ENCODE peak calls at places on chromosomes 2 and 18, in eight cellular contexts. E, Z, U, C, L, X, T and G are unnamed samples.

GRCh38 chr18:13407484-13407883 is 188.9 kb downstream of the LDLRAD4 start:
- DNase-seq in Z (no peak), C (no peak), X (peak), L (no peak), T (no peak), U (no peak), E (no peak), G (no peak)

GRCh38 chr2:218027426-218028188 is 24.8 kb upstream of the TNS1 start:
- DNase-seq in T (no peak), Z (peak), L (no peak), X (no peak), E (no peak), U (no peak), C (no peak), G (no peak)

GRCh38 chr18:24514439-24514838 is 54.0 kb downstream of the HRH4 start:
- DNase-seq in L (peak), U (peak), C (peak), E (peak), T (peak), X (no peak), Z (no peak), G (no peak)

GRCh38 chr2:208256192-208256782 is 1.4 kb upstream of the IDH1 start:
- DNase-seq in E (no peak), X (peak), L (peak), U (no peak), T (peak), Z (no peak), C (no peak), G (peak)

GRCh38 chr18:31125878-31126277 is 23.7 kb upstream of the DSC2 start:
- DNase-seq in L (no peak), Z (no peak), U (no peak), C (no peak), E (no peak), X (no peak), T (no peak), G (no peak)

GRCh38 chr2:160168878-160169277 is 31.2 kb downstream of the ITGB6 start:
- DNase-seq in Z (no peak), X (no peak), C (no peak), U (no peak), E (no peak), L (no peak), T (no peak), G (no peak)

GRCh38 chr2:128320609-128321420 is 2.1 kb upstream of the HS6ST1 start:
- DNase-seq in Z (no peak), C (no peak), X (no peak), L (no peak), U (no peak), T (no peak), E (no peak), G (no peak)

GRCh38 chr18:12657849-12658829 is at the start of gene SPIRE1:
- DNase-seq in X (peak), C (peak), L (peak), Z (peak), E (peak), T (peak), U (peak), G (peak)

GRCh38 chr2:165273176-165273575 is 34.0 kb downstream of the SCN2A start:
- DNase-seq in E (no peak), Z (no peak), C (no peak), U (no peak), L (no peak), T (no peak), X (no peak), G (no peak)

GRCh38 chr2:37637122-37637875 is 34.1 kb downstream of the CDC42EP3 start:
- DNase-seq in U (no peak), E (no peak), X (no peak), Z (no peak), L (peak), T (no peak), C (no peak), G (no peak)

GRCh38 chr18:51668632-51669031 is 471.2 kb upstream of the MEX3C start:
- DNase-seq in U (no peak), E (no peak), X (no peak), T (no peak), C (no peak), L (no peak), Z (no peak), G (no peak)

GRCh38 chr2:168089200-168089599 is 158.2 kb downstream of the STK39 start:
- DNase-seq in Z (no peak), C (no peak), X (no peak), U (no peak), L (no peak), T (no peak), E (no peak), G (no peak)

GRCh38 chr2:215882689-215883088 is 130.7 kb downstream of the MREG start:
- DNase-seq in E (peak), T (no peak), Z (no peak), U (no peak), C (no peak), X (no peak), L (peak), G (no peak)

GRCh38 chr2:237968048-237968862 is 1.4 kb downstream of the UBE2F start:
- DNase-seq in E (peak), U (no peak), Z (peak), L (peak), C (no peak), X (peak), T (peak), G (peak)

GRCh38 chr18:79525556-79526467 is 130.1 kb downstream of the NFATC1 start:
- DNase-seq in T (peak), C (no peak), Z (peak), X (no peak), E (peak), U (no peak), L (no peak), G (no peak)